ENCODE peak calls at places on chromosomes 12 and 14, in seven cellular contexts. A is pancreas, X is uterus, Z is right atrium auricular region, U is mesenchymal stem cell, K is upper lobe of right lung, Q is cardiac muscle cell. V is an unnamed sample.

GRCh38 chr14:79011091-79011919 is 841.1 kb downstream of the NRXN3 start:
- DNase-seq in A (no peak), X (no peak), Z (no peak), U (peak; percentile 50), K (no peak), Q (peak; percentile 56), V (peak; percentile 57)

GRCh38 chr14:89899917-89900680 is 54.4 kb downstream of the EFCAB11 start:
- DNase-seq in A (no peak), X (no peak), Z (no peak), U (peak; percentile 42), K (no peak), Q (peak; percentile 50), V (no peak)

GRCh38 chr14:96194262-96194656 is 10.4 kb upstream of the BDKRB2 start:
- DNase-seq in A (no peak), X (no peak), Z (no peak), U (no peak), K (no peak), Q (no peak), V (no peak)

GRCh38 chr12:89414851-89415250 is 62.5 kb upstream of the DUSP6 start:
- DNase-seq in A (no peak), X (no peak), Z (no peak), U (no peak), K (no peak), Q (peak; percentile 70), V (no peak)

GRCh38 chr12:6540181-6540877 is 6.0 kb downstream of the GAPDH start:
- DNase-seq in A (no peak), X (peak; percentile 93), Z (peak; percentile 97), U (peak; percentile 95), K (peak; percentile 91), Q (peak; percentile 97), V (no peak)

GRCh38 chr12:22340143-22340542 is 5.6 kb upstream of the ST8SIA1 start:
- DNase-seq in A (no peak), X (no peak), Z (no peak), U (no peak), K (peak; percentile 70), Q (no peak), V (no peak)

GRCh38 chr12:39476121-39476520 is 33.2 kb upstream of the KIF21A start:
- DNase-seq in A (no peak), X (no peak), Z (no peak), U (no peak), K (no peak), Q (no peak), V (no peak)

GRCh38 chr12:69095765-69096477 is 143.4 kb upstream of the CPSF6 start:
- DNase-seq in A (no peak), X (no peak), Z (no peak), U (no peak), K (no peak), Q (peak; percentile 48), V (no peak)

GRCh38 chr14:64465856-64466554 is 706 bp downstream of the AKAP5 start:
- DNase-seq in A (no peak), X (peak; percentile 48), Z (no peak), U (peak; percentile 77), K (no peak), Q (peak; percentile 75), V (peak; percentile 56)

GRCh38 chr12:54173066-54173726 is 15.6 kb downstream of the SMUG1 start:
- DNase-seq in A (no peak), X (peak; percentile 53), Z (no peak), U (peak; percentile 33), K (no peak), Q (peak; percentile 18), V (no peak)

GRCh38 chr12:118436986-118437385 is 60.6 kb downstream of the SUDS3 start:
- DNase-seq in A (no peak), X (no peak), Z (no peak), U (no peak), K (no peak), Q (no peak), V (no peak)

GRCh38 chr12:47231456-47231855 is 151.7 kb upstream of the AMIGO2 start:
- DNase-seq in A (no peak), X (no peak), Z (no peak), U (peak; percentile 38), K (no peak), Q (no peak), V (no peak)

GRCh38 chr12:76060111-76060510 is 24.4 kb downstream of the NAP1L1 start:
- DNase-seq in A (no peak), X (no peak), Z (no peak), U (no peak), K (no peak), Q (no peak), V (no peak)

GRCh38 chr12:4275869-4276253 is 2.3 kb downstream of the CCND2 start:
- DNase-seq in A (peak; percentile 49), X (peak; percentile 65), Z (no peak), U (no peak), K (no peak), Q (no peak), V (no peak)

GRCh38 chr12:63302269-63302940 is 151.4 kb upstream of the AVPR1A start:
- DNase-seq in A (no peak), X (no peak), Z (no peak), U (peak; percentile 21), K (no peak), Q (no peak), V (no peak)

GRCh38 chr12:63302941-63303536 is 152.0 kb upstream of the AVPR1A start:
- DNase-seq in A (no peak), X (no peak), Z (no peak), U (no peak), K (no peak), Q (no peak), V (no peak)

GRCh38 chr12:63307849-63308248 is 156.8 kb upstream of the AVPR1A start:
- DNase-seq in A (no peak), X (no peak), Z (no peak), U (no peak), K (no peak), Q (no peak), V (no peak)

GRCh38 chr12:63306476-63306875 is 155.5 kb upstream of the AVPR1A start:
- DNase-seq in A (no peak), X (no peak), Z (no peak), U (no peak), K (no peak), Q (no peak), V (no peak)

DNA sequence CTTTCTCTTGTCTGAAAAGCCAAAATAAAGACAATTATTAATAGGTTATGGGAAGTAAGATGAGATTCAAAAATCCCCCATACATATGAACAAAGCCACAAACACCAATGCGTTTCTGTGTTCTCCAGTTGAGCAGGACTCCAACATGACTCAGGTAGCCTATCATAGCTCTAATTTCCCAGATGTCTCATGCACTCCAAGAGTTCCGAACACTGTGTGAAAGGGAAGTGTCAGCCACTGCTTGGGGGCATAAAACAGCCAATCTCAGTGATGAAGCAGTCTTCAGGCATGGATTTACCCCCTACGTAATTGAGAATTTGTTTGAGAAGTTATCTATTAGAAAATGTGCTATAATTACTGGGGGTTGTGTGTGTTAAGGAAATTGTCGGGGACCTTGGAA is 153.8 kb upstream of the AVPR1A start:
- DNase-seq in A (no peak), X (no peak), Z (no peak), U (no peak), K (no peak), Q (no peak), V (no peak)
- H3K4me3 ChIP-seq in A (no peak overlapping the region), X (no peak overlapping the region), Z (no peak overlapping the region), U (no peak overlapping the region), K (no peak overlapping the region), Q (no peak overlapping the region), V (no peak overlapping the region)

GRCh38 chr12:95545731-95546490 is 5.4 kb downstream of the USP44 start:
- DNase-seq in A (no peak), X (no peak), Z (no peak), U (no peak), K (no peak), Q (no peak), V (peak; percentile 48)

GRCh38 chr12:95548539-95549391 is 2.5 kb downstream of the USP44 start:
- DNase-seq in A (peak; percentile 74), X (peak; percentile 49), Z (no peak), U (peak; percentile 2), K (peak; percentile 89), Q (no peak), V (peak; percentile 76)

GRCh38 chr12:95546491-95546813 is 4.8 kb downstream of the USP44 start:
- DNase-seq in A (no peak), X (no peak), Z (no peak), U (no peak), K (no peak), Q (no peak), V (peak; percentile 18)

GRCh38 chr12:95548056-95548538 is 3.2 kb downstream of the USP44 start:
- DNase-seq in A (peak; percentile 58), X (peak; percentile 29), Z (no peak), U (peak; percentile 7), K (peak; percentile 74), Q (peak; percentile 9), V (peak; percentile 30)

GRCh38 chr12:95547522-95548055 is 3.7 kb downstream of the USP44 start:
- DNase-seq in A (no peak), X (peak; percentile 24), Z (no peak), U (peak; percentile 22), K (no peak), Q (peak; percentile 40), V (peak; percentile 32)
- H3K4me3 ChIP-seq in A (peak overlapping the region; percentile 97), X (peak overlapping the region; percentile 58), Z (peak overlapping the region; percentile 77), U (no peak overlapping the region), K (peak overlapping the region; percentile 74), Q (peak overlapping the region; percentile 68), V (peak overlapping the region; percentile 99)

DNA sequence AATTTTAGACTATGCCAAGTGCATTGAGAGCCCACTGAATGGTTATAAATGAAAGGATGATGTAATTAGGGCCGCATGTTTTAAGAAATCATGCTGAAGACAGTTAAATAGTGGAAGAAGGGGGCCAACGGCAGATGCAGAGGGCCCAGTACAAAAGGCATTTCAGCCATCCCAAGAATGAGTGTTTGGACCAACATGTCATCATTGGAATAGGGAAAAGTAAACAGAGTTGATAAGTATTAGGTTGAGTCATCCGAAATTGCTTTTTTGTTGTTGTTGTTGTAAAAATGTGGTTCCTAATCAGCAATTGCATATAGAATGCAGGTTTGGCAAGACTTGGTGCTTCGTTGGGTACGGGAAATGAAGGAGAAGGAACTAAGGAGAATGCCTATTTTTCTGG is 29.5 kb downstream of the BMP4 start:
- DNase-seq in A (no peak), X (no peak), Z (no peak), U (peak; percentile 70), K (no peak), Q (peak; percentile 50), V (no peak)
- H3K4me3 ChIP-seq in A (no peak overlapping the region), X (no peak overlapping the region), Z (no peak overlapping the region), U (no peak overlapping the region), K (no peak overlapping the region), Q (no peak overlapping the region), V (no peak overlapping the region)

DNA sequence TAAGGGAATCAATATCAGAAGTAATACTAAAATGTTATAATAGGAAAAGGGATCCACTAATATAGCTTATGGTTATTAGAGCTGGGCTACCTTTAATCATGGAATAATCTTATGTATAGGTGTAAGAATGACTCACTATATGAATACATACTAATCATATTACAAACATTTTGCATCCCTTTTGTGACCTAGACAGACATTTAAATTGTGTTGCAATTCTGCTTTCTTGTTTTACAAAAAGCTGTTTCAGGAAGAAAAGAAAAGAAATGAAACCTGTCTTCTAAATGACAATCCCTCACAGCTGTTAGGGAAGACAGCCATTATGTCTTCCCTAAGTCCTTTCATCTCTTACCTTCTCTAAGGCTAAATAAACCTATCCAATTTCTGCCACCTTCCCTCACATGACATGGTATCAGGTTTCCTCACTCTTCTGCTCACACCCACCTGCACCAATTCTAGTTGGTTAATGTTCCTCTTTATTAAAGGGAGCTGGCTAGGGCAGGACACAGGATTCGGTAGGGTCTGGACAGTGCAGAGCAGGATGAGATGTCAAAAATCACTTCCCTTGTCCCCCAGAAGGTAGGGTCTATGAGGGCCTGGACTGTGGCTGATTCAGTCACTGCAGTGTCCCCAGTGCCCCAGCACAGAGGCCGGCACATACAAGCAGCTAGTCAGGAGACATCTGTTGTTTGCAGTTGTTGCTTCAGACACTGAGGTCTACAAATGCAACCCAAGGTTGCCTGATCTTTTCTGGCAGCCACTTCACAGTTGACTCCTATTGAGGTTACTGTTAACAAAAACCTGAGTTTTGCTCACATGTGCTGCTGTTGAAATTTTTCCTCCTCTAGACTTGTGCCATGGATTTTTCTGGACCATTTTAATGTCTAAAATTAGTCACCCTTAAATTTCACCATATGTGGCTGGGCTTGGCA is 3.8 kb downstream of the DHRS7 start:
- DNase-seq in A (no peak), X (no peak), Z (peak; percentile 71), U (peak; percentile 56), K (no peak), Q (peak; percentile 21), V (no peak)
- H3K4me3 ChIP-seq in A (no peak overlapping the region), X (no peak overlapping the region), Z (no peak overlapping the region), U (no peak overlapping the region), K (no peak overlapping the region), Q (no peak overlapping the region), V (no peak overlapping the region)